ENCODE peak calls at places on chromosomes 12 and 14, in ten cellular contexts. C is H54; N is left ventricle myocardium superior; R is fibroblast of pulmonary artery; H is cardiac fibroblast; I is LoVo; M is lower lobe of right lung; Y is mesothelial cell of epicardium; S is stimulated activated CD8-positive, alpha-beta memory T cell treated with anti-CD3 and anti-CD28 coated beads, Interleukin-7, amount 100 ng/mL, for 4 hours; F is KBM-7. T is an unnamed sample.

GRCh38 chr14:100732766-100733100 is 6.0 kb downstream of the DLK1 start:
- DNase-seq in Y (no peak), R (no peak), C (no peak), N (no peak), I (no peak), S (no peak), H (no peak), F (no peak), M (no peak), T (no peak)

GRCh38 chr12:105257321-105257728 is 21.4 kb upstream of the APPL2 start:
- DNase-seq in C (peak; percentile 30), N (no peak), I (peak; percentile 39), S (no peak), F (no peak), M (no peak), H (peak; percentile 41), Y (no peak), R (peak; percentile 62), T (no peak)

GRCh38 chr14:23299558-23299957 is 3.1 kb downstream of the PPP1R3E start:
- DNase-seq in S (no peak), C (no peak), R (peak; percentile 73), M (no peak), N (no peak), Y (no peak), H (peak; percentile 81), I (no peak), F (peak; percentile 26), T (peak; percentile 45)

GRCh38 chr14:31961881-31962280 is 115.2 kb upstream of the ARHGAP5 start:
- DNase-seq in I (no peak), Y (no peak), H (no peak), N (no peak), S (no peak), F (no peak), C (no peak), M (no peak), R (no peak), T (no peak)

GRCh38 chr12:113087193-113087592 is 30.7 kb downstream of the DTX1 start:
- DNase-seq in N (no peak), M (no peak), Y (no peak), I (no peak), S (no peak), F (no peak), R (no peak), H (no peak), C (no peak), T (peak; percentile 51)

GRCh38 chr14:55129428-55130193 is 559 bp downstream of the LGALS3 start:
- DNase-seq in R (peak; percentile 74), I (peak; percentile 41), C (peak; percentile 57), N (peak; percentile 83), M (peak; percentile 81), Y (peak; percentile 25), S (peak; percentile 54), H (peak; percentile 73), F (peak; percentile 49), T (peak; percentile 66)

GRCh38 chr14:67618617-67619063 is 1.1 kb upstream of the ARG2 start:
- DNase-seq in Y (no peak), F (peak; percentile 90), H (peak; percentile 92), N (no peak), M (no peak), I (peak; percentile 68), R (peak; percentile 90), C (peak; percentile 16), S (no peak), T (peak; percentile 71)

GRCh38 chr12:70355972-70356371 is 10.1 kb upstream of the KCNMB4 start:
- DNase-seq in M (no peak), I (no peak), C (no peak), F (no peak), Y (no peak), N (no peak), R (no peak), H (no peak), S (no peak), T (no peak)

GRCh38 chr12:63989301-63989845 is 144.9 kb downstream of the SRGAP1 start:
- DNase-seq in F (no peak), I (no peak), M (no peak), S (no peak), Y (no peak), H (peak; percentile 54), C (no peak), R (peak; percentile 47), N (no peak), T (no peak)

GRCh38 chr12:6084261-6084968 is 40.1 kb downstream of the VWF start:
- DNase-seq in H (peak; percentile 80), S (no peak), N (no peak), M (no peak), Y (no peak), I (peak; percentile 84), R (peak; percentile 84), C (peak; percentile 46), F (no peak), T (no peak)

GRCh38 chr12:52391618-52392002 is 6.2 kb upstream of the KRT84 start:
- DNase-seq in Y (no peak), C (no peak), R (peak; percentile 33), S (no peak), H (peak; percentile 51), F (no peak), M (no peak), N (peak; percentile 89), I (no peak), T (no peak)

T was measured in NB4.